ENCODE peak calls at places on chromosomes 6 and 20, in eight cellular contexts. F, J, G, A, N, D, Z and V are unnamed samples.

GRCh38 chr20:14963262-14963663 is 625.9 kb upstream of the FLRT3 start:
- DNase-seq in F (no peak), J (no peak), G (peak; percentile 4), A (peak; percentile 17), N (no peak), D (no peak), Z (no peak), V (no peak)

GRCh38 chr6:152356659-152357058 is 280.5 kb downstream of the SYNE1 start:
- DNase-seq in F (no peak), J (no peak), G (peak; percentile 73), A (peak; percentile 62), N (peak; percentile 20), D (no peak), Z (no peak), V (peak; percentile 26)

GRCh38 chr6:89559487-89559886 is 79.1 kb downstream of the LYRM2 start:
- DNase-seq in F (no peak), J (no peak), G (peak; percentile 14), A (no peak), N (no peak), D (no peak), Z (no peak), V (no peak)

GRCh38 chr6:146770275-146770964 is 171.6 kb downstream of the ADGB start:
- DNase-seq in F (no peak), J (peak; percentile 10), G (no peak), A (no peak), N (no peak), D (no peak), Z (no peak), V (no peak)

GRCh38 chr6:168047841-168048723 is 30.9 kb downstream of the FRMD1 start:
- DNase-seq in F (no peak), J (no peak), G (no peak), A (no peak), N (no peak), D (no peak), Z (no peak), V (no peak)

GRCh38 chr6:121896771-121897170 is 461.3 kb downstream of the GJA1 start:
- DNase-seq in F (no peak), J (no peak), G (no peak), A (no peak), N (no peak), D (no peak), Z (no peak), V (no peak)

GRCh38 chr6:154766993-154767392 is 33.8 kb downstream of the SCAF8 start:
- DNase-seq in F (peak; percentile 51), J (no peak), G (peak; percentile 33), A (peak; percentile 45), N (no peak), D (no peak), Z (no peak), V (no peak)

GRCh38 chr6:30264731-30265130 is 51.5 kb upstream of the TRIM26 start:
- DNase-seq in F (no peak), J (no peak), G (no peak), A (no peak), N (no peak), D (no peak), Z (no peak), V (no peak)

GRCh38 chr6:45613678-45614077 is 235.9 kb upstream of the SUPT3H start:
- DNase-seq in F (no peak), J (no peak), G (peak; percentile 83), A (peak; percentile 74), N (no peak), D (peak; percentile 50), Z (no peak), V (no peak)

GRCh38 chr20:41052742-41053419 is 24.3 kb downstream of the TOP1 start:
- DNase-seq in F (no peak), J (no peak), G (peak; percentile 92), A (peak; percentile 90), N (no peak), D (peak; percentile 35), Z (no peak), V (no peak)

GRCh38 chr6:25789475-25789874 is 34.9 kb downstream of the SLC17A4 start:
- DNase-seq in F (no peak), J (no peak), G (no peak), A (no peak), N (no peak), D (no peak), Z (no peak), V (no peak)

GRCh38 chr6:127902933-127903332 is 2.1 kb upstream of the THEMIS start:
- DNase-seq in F (no peak), J (no peak), G (no peak), A (no peak), N (no peak), D (no peak), Z (no peak), V (peak; percentile 73)

GRCh38 chr6:18795726-18796125 is 408.6 kb downstream of the RNF144B start:
- DNase-seq in F (no peak), J (no peak), G (no peak), A (no peak), N (no peak), D (no peak), Z (no peak), V (no peak)

GRCh38 chr6:167499161-167499660 is 174.3 kb downstream of the TTLL2 start:
- DNase-seq in F (no peak), J (no peak), G (no peak), A (no peak), N (no peak), D (no peak), Z (no peak), V (no peak)

GRCh38 chr6:16602035-16602434 is 159.2 kb downstream of the ATXN1 start:
- DNase-seq in F (no peak), J (no peak), G (no peak), A (no peak), N (no peak), D (no peak), Z (no peak), V (no peak)

GRCh38 chr6:138162104-138162946 is 586 bp downstream of the ARFGEF3 start:
- DNase-seq in F (no peak), J (peak; percentile 21), G (no peak), A (peak; percentile 2), N (no peak), D (no peak), Z (peak; percentile 66), V (no peak)

GRCh38 chr6:139538366-139538765 is 163.9 kb upstream of the CITED2 start:
- DNase-seq in F (no peak), J (no peak), G (no peak), A (no peak), N (no peak), D (no peak), Z (no peak), V (no peak)

GRCh38 chr6:16206595-16207037 is 31.8 kb upstream of the GMPR start:
- DNase-seq in F (peak; percentile 58), J (no peak), G (peak; percentile 85), A (peak; percentile 87), N (peak; percentile 39), D (peak; percentile 56), Z (no peak), V (peak; percentile 27)

GRCh38 chr6:117384659-117385058 is 41.1 kb downstream of the ROS1 start:
- DNase-seq in F (no peak), J (no peak), G (peak; percentile 1), A (no peak), N (no peak), D (no peak), Z (no peak), V (no peak)

GRCh38 chr6:27183082-27183832 is 64.2 kb upstream of the PRSS16 start:
- DNase-seq in F (no peak), J (no peak), G (peak; percentile 32), A (no peak), N (no peak), D (no peak), Z (no peak), V (no peak)

GRCh38 chr6:27188206-27188884 is 59.2 kb upstream of the PRSS16 start:
- DNase-seq in F (peak; percentile 84), J (peak; percentile 21), G (peak; percentile 87), A (peak; percentile 83), N (no peak), D (peak; percentile 42), Z (peak; percentile 77), V (no peak)

GRCh38 chr6:27188885-27189418 is 58.5 kb upstream of the PRSS16 start:
- DNase-seq in F (peak; percentile 77), J (no peak), G (peak; percentile 88), A (peak; percentile 86), N (no peak), D (peak; percentile 31), Z (no peak), V (peak; percentile 79)
- H3K4me3 ChIP-seq in F (peak overlapping the region; percentile 79), J (peak overlapping the region; percentile 58), G (peak overlapping the region; percentile 40), A (peak overlapping the region; percentile 76), N (peak overlapping the region; percentile 68), D (peak overlapping the region; percentile 56), Z (peak overlapping the region; percentile 65), V (peak overlapping the region; percentile 51)

GRCh38 chr6:33431880-33432541 is 12.1 kb downstream of the SYNGAP1 start:
- DNase-seq in F (no peak), J (no peak), G (no peak), A (no peak), N (no peak), D (no peak), Z (no peak), V (no peak)
- H3K4me3 ChIP-seq in F (peak overlapping the region; percentile 82), J (no peak overlapping the region), G (peak overlapping the region; percentile 9), A (no peak overlapping the region), N (peak overlapping the region; percentile 25), D (no peak overlapping the region), Z (no peak overlapping the region), V (peak overlapping the region; percentile 49)

GRCh38 chr6:1611572-1612385 is 2.1 kb downstream of the FOXC1 start:
- DNase-seq in F (no peak), J (peak; percentile 32), G (peak; percentile 50), A (peak; percentile 69), N (no peak), D (no peak), Z (no peak), V (no peak)

GRCh38 chr6:1613631-1614447 is 4.1 kb downstream of the FOXC1 start:
- DNase-seq in F (no peak), J (peak; percentile 47), G (peak; percentile 55), A (peak; percentile 68), N (no peak), D (no peak), Z (no peak), V (no peak)

GRCh38 chr6:1614448-1614766 is 4.7 kb downstream of the FOXC1 start:
- DNase-seq in F (no peak), J (no peak), G (no peak), A (no peak), N (no peak), D (no peak), Z (no peak), V (no peak)

GRCh38 chr6:1612386-1612893 is 2.7 kb downstream of the FOXC1 start:
- DNase-seq in F (no peak), J (no peak), G (no peak), A (no peak), N (no peak), D (no peak), Z (no peak), V (no peak)

GRCh38 chr6:1612902-1613301 is 3.2 kb downstream of the FOXC1 start:
- DNase-seq in F (no peak), J (no peak), G (peak; percentile 68), A (peak; percentile 89), N (no peak), D (no peak), Z (no peak), V (no peak)
- H3K4me3 ChIP-seq in F (no peak overlapping the region), J (peak overlapping the region; percentile 47), G (peak overlapping the region; percentile 51), A (peak overlapping the region; percentile 85), N (no peak overlapping the region), D (peak overlapping the region; percentile 87), Z (peak overlapping the region; percentile 51), V (no peak overlapping the region)

DNA sequence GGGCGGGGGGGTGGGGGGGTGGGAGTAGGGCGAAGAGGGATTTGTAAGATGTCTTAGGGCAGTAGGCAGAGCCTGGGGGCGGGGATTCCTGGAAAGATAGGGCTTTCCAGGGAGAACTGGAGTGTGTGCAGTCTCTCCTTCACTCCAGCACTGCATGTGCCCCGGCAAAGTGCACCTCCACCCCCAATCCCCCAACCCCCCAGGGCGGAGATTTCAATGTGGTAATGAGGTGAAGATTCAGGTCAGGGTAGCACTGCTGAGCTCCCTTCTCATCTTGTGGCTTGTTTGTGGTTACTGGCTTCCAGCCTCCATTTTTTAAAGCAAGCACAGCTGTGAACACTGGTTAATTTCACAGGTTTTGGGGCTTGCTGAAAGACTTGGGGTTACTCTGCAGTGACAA is 5.9 kb downstream of the TMEM239 start:
- DNase-seq in F (no peak), J (no peak), G (peak; percentile 75), A (peak; percentile 21), N (no peak), D (no peak), Z (no peak), V (peak; percentile 88)
- H3K4me3 ChIP-seq in F (no peak overlapping the region), J (no peak overlapping the region), G (no peak overlapping the region), A (no peak overlapping the region), N (no peak overlapping the region), D (no peak overlapping the region), Z (no peak overlapping the region), V (no peak overlapping the region)